ENCODE peak calls at places on chromosomes 13 and 19, in seven cellular contexts. Z, T, P, C, K, W and S are unnamed samples.

GRCh38 chr13:71979616-71980015 is 112.6 kb upstream of the DACH1 start:
- DNase-seq in Z (peak; percentile 49), T (no peak), P (peak; percentile 6), C (peak; percentile 4), K (no peak), W (no peak), S (peak; percentile 49)

GRCh38 chr13:29743229-29743786 is 107.1 kb downstream of the UBL3 start:
- DNase-seq in Z (no peak), T (no peak), P (no peak), C (no peak), K (peak; percentile 49), W (no peak), S (peak; percentile 49)

GRCh38 chr19:13037718-13038117 is 42.4 kb downstream of the NFIX start:
- DNase-seq in Z (no peak), T (no peak), P (no peak), C (no peak), K (no peak), W (no peak), S (no peak)

GRCh38 chr19:8473652-8474476 is 28.6 kb downstream of the PRAM1 start:
- DNase-seq in Z (no peak), T (no peak), P (no peak), C (no peak), K (no peak), W (peak; percentile 45), S (no peak)

GRCh38 chr13:91169641-91170040 is 177.8 kb upstream of the MIR17HG start:
- DNase-seq in Z (no peak), T (no peak), P (no peak), C (no peak), K (no peak), W (no peak), S (no peak)

GRCh38 chr13:48778551-48779088 is 124.9 kb downstream of the CYSLTR2 start:
- DNase-seq in Z (no peak), T (no peak), P (no peak), C (no peak), K (no peak), W (no peak), S (no peak)

GRCh38 chr13:90414691-90415596 is 932.5 kb upstream of the MIR17HG start:
- DNase-seq in Z (no peak), T (no peak), P (peak; percentile 4), C (no peak), K (no peak), W (no peak), S (no peak)

GRCh38 chr19:58519087-58519354 is 589 bp downstream of the ZBTB45 start:
- DNase-seq in Z (peak; percentile 82), T (peak; percentile 69), P (no peak), C (peak; percentile 73), K (peak; percentile 88), W (no peak), S (peak; percentile 57)

GRCh38 chr19:42248270-42249148 is 6.1 kb upstream of the GSK3A start:
- DNase-seq in Z (no peak), T (no peak), P (no peak), C (no peak), K (no peak), W (no peak), S (no peak)

GRCh38 chr19:34416021-34416545 is 11.9 kb downstream of the PDCD2L start:
- DNase-seq in Z (no peak), T (no peak), P (no peak), C (no peak), K (no peak), W (no peak), S (no peak)

GRCh38 chr13:79679334-79679733 is 198.4 kb downstream of the NDFIP2 start:
- DNase-seq in Z (peak; percentile 77), T (peak; percentile 27), P (peak; percentile 56), C (peak; percentile 53), K (peak; percentile 12), W (no peak), S (no peak)

GRCh38 chr13:48567521-48568331 is 34.8 kb upstream of the RCBTB2 start:
- DNase-seq in Z (no peak), T (no peak), P (no peak), C (peak; percentile 70), K (no peak), W (no peak), S (peak; percentile 27)

GRCh38 chr13:109764045-109764444 is 22.3 kb downstream of the IRS2 start:
- DNase-seq in Z (no peak), T (no peak), P (no peak), C (no peak), K (no peak), W (no peak), S (no peak)

GRCh38 chr19:9858766-9859165 is 23.6 kb downstream of the PIN1 start:
- DNase-seq in Z (no peak), T (no peak), P (no peak), C (no peak), K (no peak), W (no peak), S (no peak)

GRCh38 chr19:7461841-7462629 is 26.8 kb downstream of the PEX11G start:
- DNase-seq in Z (peak; percentile 64), T (no peak), P (no peak), C (no peak), K (peak; percentile 39), W (no peak), S (no peak)

GRCh38 chr19:7401694-7402093 is 53.0 kb downstream of the ARHGEF18 start:
- DNase-seq in Z (no peak), T (no peak), P (no peak), C (no peak), K (no peak), W (no peak), S (no peak)

GRCh38 chr19:40762754-40763153 is 11.8 kb downstream of the SNRPA start:
- DNase-seq in Z (no peak), T (no peak), P (no peak), C (no peak), K (no peak), W (no peak), S (no peak)

GRCh38 chr19:15403151-15403531 is 15.6 kb downstream of the AKAP8L start:
- DNase-seq in Z (no peak), T (no peak), P (no peak), C (no peak), K (no peak), W (no peak), S (no peak)

GRCh38 chr19:11225172-11225571 is 14.2 kb upstream of the ANGPTL8 start:
- DNase-seq in Z (no peak), T (no peak), P (no peak), C (no peak), K (no peak), W (no peak), S (no peak)

GRCh38 chr13:31200636-31200970 is 828 bp downstream of the B3GLCT start:
- DNase-seq in Z (peak; percentile 59), T (no peak), P (no peak), C (peak; percentile 24), K (no peak), W (no peak), S (peak; percentile 54)

GRCh38 chr19:622666-623065 is 10.7 kb downstream of the POLRMT start:
- DNase-seq in Z (no peak), T (no peak), P (no peak), C (no peak), K (no peak), W (no peak), S (no peak)

GRCh38 chr13:31012285-31013024 is 80.0 kb downstream of the TEX26 start:
- DNase-seq in Z (no peak), T (no peak), P (no peak), C (peak; percentile 3), K (peak; percentile 70), W (no peak), S (peak; percentile 26)

GRCh38 chr13:113732176-113732960 is 26.7 kb upstream of the TMEM255B start:
- DNase-seq in Z (no peak), T (no peak), P (no peak), C (no peak), K (no peak), W (no peak), S (no peak)

GRCh38 chr19:30718014-30718413 is 345.8 kb downstream of the ZNF536 start:
- DNase-seq in Z (no peak), T (no peak), P (no peak), C (no peak), K (no peak), W (no peak), S (no peak)

GRCh38 chr13:69654392-69654791 is 453.2 kb upstream of the ATXN8OS start:
- DNase-seq in Z (no peak), T (no peak), P (no peak), C (no peak), K (no peak), W (no peak), S (no peak)

GRCh38 chr19:42412223-42412622 is 15.0 kb downstream of the LIPE start:
- DNase-seq in Z (no peak), T (no peak), P (no peak), C (no peak), K (peak; percentile 70), W (no peak), S (no peak)

GRCh38 chr13:39012608-39013007 is 22.0 kb upstream of the STOML3 start:
- DNase-seq in Z (peak; percentile 69), T (no peak), P (no peak), C (no peak), K (peak; percentile 19), W (no peak), S (no peak)

GRCh38 chr19:37470216-37470615 is 1.1 kb downstream of the ZNF570 start:
- DNase-seq in Z (no peak), T (no peak), P (no peak), C (no peak), K (no peak), W (no peak), S (no peak)
- TF ChIP-seq JUND in Z (no peak), T (no peak), P (no peak), C (no peak), K (no peak), W (no peak), S (no peak)

GRCh38 chr13:98494769-98495168 is 82.1 kb downstream of the STK24 start:
- DNase-seq in Z (no peak), T (no peak), P (no peak), C (no peak), K (no peak), W (no peak), S (no peak)
- TF ChIP-seq JUND in Z (no peak), T (no peak), P (no peak), C (no peak), K (no peak), W (no peak), S (no peak)

DNA sequence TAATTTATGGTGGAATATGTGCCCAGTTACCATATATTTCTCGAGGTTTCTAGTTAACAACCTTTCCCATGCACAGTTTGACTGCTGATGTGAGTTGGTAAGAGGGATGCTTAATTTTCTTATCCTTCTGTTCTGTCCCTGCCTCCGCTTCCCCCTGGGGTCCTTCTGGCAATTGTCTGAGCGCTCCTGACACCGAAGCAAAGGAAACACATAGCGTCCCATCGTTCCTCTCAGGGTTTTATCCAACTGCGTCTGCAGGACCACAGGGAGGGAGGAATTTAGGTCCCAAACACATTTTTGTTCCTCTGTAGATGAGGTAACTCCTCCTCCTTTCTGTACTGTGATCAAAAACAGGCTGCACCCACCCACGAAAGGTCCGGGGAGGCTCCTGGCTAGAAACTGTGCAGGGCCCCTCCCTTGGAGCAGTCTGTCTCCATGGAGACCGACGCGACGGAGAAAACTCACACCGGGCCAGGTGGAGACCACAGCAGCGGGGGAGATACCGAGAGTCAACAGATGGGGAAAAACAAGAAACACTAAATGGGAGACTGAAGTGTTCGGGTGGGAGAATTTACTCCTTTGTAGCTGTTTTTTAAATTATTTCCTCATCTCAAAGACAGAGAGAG is 191.9 kb upstream of the NBEA start:
- DNase-seq in Z (peak; percentile 66), T (no peak), P (no peak), C (no peak), K (peak; percentile 52), W (no peak), S (no peak)
- TF ChIP-seq JUND in Z (no peak), T (no peak), P (no peak), C (no peak), K (no peak), W (no peak), S (no peak)

GRCh38 chr13:41008349-41008980 is 10.7 kb downstream of the ELF1 start:
- DNase-seq in Z (no peak), T (no peak), P (no peak), C (peak; percentile 93), K (no peak), W (no peak), S (no peak)
- TF ChIP-seq JUND in Z (no peak), T (peak; percentile 81), P (no peak), C (peak; percentile 96), K (no peak), W (no peak), S (no peak)